ENCODE peak calls at places on chromosomes 1 and 21, in ten cellular contexts. A is AG10803; M is hypothalamus; Q is iris pigment epithelial cell; N is activated T-cell treated with anti-CD3 and anti-CD28 coated beads for 1 hour; V is activated naive CD8-positive, alpha-beta T cell treated with anti-CD3 and anti-CD28 coated beads, Interleukin-2, amount 50 U/mL, for 24 hours; D is OCI-M1; S is naive thymus-derived CD8-positive, alpha-beta T cell; J is GM03348; P is stimulated activated CD4-positive, alpha-beta T cell treated with anti-CD3 and anti-CD28 coated beads, Interleukin-12 subunit alpha, Interleukin-12 subunit beta, amount 100 ng/mL, for 24 hours. G is an unnamed sample.

GRCh38 chr1:2633936-2634491 is 1.2 kb upstream of the MMEL1 start:
- DNase-seq in A (no peak), M (no peak), Q (no peak), N (no peak), V (no peak), D (no peak), S (no peak), J (peak), P (no peak), G (no peak)

GRCh38 chr1:35565742-35566133 is 7.4 kb upstream of the TFAP2E start:
- DNase-seq in A (no peak), M (no peak), Q (no peak), N (no peak), V (no peak), D (no peak), S (no peak), J (peak), P (no peak), G (no peak)

GRCh38 chr1:59432531-59433439 is 135.9 kb downstream of the FGGY start:
- DNase-seq in A (no peak), M (no peak), Q (no peak), N (no peak), V (peak), D (no peak), S (no peak), J (no peak), P (no peak), G (peak)

GRCh38 chr1:27349784-27350672 is 8.2 kb downstream of the SYTL1 start:
- DNase-seq in A (peak), M (peak), Q (peak), N (no peak), V (no peak), D (no peak), S (no peak), J (peak), P (no peak), G (no peak)

GRCh38 chr1:19209439-19209989 is 552 bp downstream of the UBR4 start:
- DNase-seq in A (peak), M (no peak), Q (peak), N (no peak), V (peak), D (peak), S (no peak), J (peak), P (peak), G (peak)

GRCh38 chr1:96863449-96863848 is 141.9 kb downstream of the PTBP2 start:
- DNase-seq in A (no peak), M (no peak), Q (peak), N (no peak), V (no peak), D (no peak), S (no peak), J (no peak), P (no peak), G (no peak)

GRCh38 chr1:187203257-187203656 is 374.5 kb downstream of the PLA2G4A start:
- DNase-seq in A (peak), M (no peak), Q (peak), N (no peak), V (no peak), D (no peak), S (no peak), J (no peak), P (no peak), G (no peak)

GRCh38 chr1:219576931-219577330 is 36.0 kb downstream of the ZC3H11B start:
- DNase-seq in A (no peak), M (no peak), Q (no peak), N (no peak), V (no peak), D (no peak), S (no peak), J (no peak), P (no peak), G (no peak)

GRCh38 chr21:37478821-37479220 is 112.2 kb downstream of the DYRK1A start:
- DNase-seq in A (no peak), M (no peak), Q (no peak), N (no peak), V (no peak), D (no peak), S (no peak), J (no peak), P (no peak), G (no peak)

GRCh38 chr21:33478858-33479678 is 706 bp downstream of the TMEM50B start:
- DNase-seq in A (peak), M (no peak), Q (peak), N (peak), V (peak), D (peak), S (peak), J (peak), P (peak), G (peak)

GRCh38 chr1:218209351-218209861 is 75.7 kb upstream of the RRP15 start:
- DNase-seq in A (peak), M (no peak), Q (peak), N (no peak), V (no peak), D (peak), S (no peak), J (peak), P (no peak), G (no peak)

GRCh38 chr1:29462096-29462495 is 225.8 kb downstream of the PTPRU start:
- DNase-seq in A (no peak), M (no peak), Q (no peak), N (no peak), V (no peak), D (no peak), S (no peak), J (no peak), P (no peak), G (no peak)

GRCh38 chr1:221776495-221777413 is 34.9 kb upstream of the DUSP10 start:
- DNase-seq in A (no peak), M (no peak), Q (no peak), N (no peak), V (no peak), D (peak), S (no peak), J (no peak), P (no peak), G (peak)

GRCh38 chr1:183061194-183061593 is 38.0 kb downstream of the LAMC1 start:
- DNase-seq in A (no peak), M (no peak), Q (peak), N (no peak), V (no peak), D (no peak), S (no peak), J (no peak), P (no peak), G (no peak)

GRCh38 chr1:191152776-191153175 is 675.1 kb upstream of the BRINP3 start:
- DNase-seq in A (no peak), M (no peak), Q (no peak), N (no peak), V (no peak), D (peak), S (no peak), J (no peak), P (no peak), G (no peak)

GRCh38 chr1:30929135-30929889 is 20.8 kb upstream of the SDC3 start:
- DNase-seq in A (peak), M (peak), Q (peak), N (peak), V (peak), D (peak), S (peak), J (peak), P (peak), G (peak)

GRCh38 chr1:59596432-59596831 is 218.3 kb upstream of the HOOK1 start:
- DNase-seq in A (peak), M (no peak), Q (peak), N (no peak), V (no peak), D (no peak), S (no peak), J (peak), P (no peak), G (no peak)

GRCh38 chr1:160186734-160187133 is 3.6 kb upstream of the CASQ1 start:
- DNase-seq in A (no peak), M (no peak), Q (no peak), N (no peak), V (no peak), D (no peak), S (no peak), J (no peak), P (no peak), G (no peak)

GRCh38 chr1:159132271-159132881 is 39.0 kb upstream of the CADM3 start:
- DNase-seq in A (peak), M (peak), Q (peak), N (peak), V (peak), D (peak), S (peak), J (peak), P (peak), G (peak)

GRCh38 chr21:43917515-43918384 is 52.7 kb downstream of the AGPAT3 start:
- DNase-seq in A (no peak), M (no peak), Q (no peak), N (no peak), V (peak), D (peak), S (peak), J (no peak), P (peak), G (no peak)

GRCh38 chr1:108624069-108624468 is 36.8 kb downstream of the HENMT1 start:
- DNase-seq in A (no peak), M (no peak), Q (no peak), N (no peak), V (no peak), D (no peak), S (no peak), J (no peak), P (no peak), G (no peak)

GRCh38 chr21:41973861-41974751 is 20.3 kb upstream of the C2CD2 start:
- DNase-seq in A (no peak), M (no peak), Q (no peak), N (no peak), V (no peak), D (no peak), S (no peak), J (no peak), P (no peak), G (peak)

GRCh38 chr1:6141601-6142000 is 38.5 kb downstream of the CHD5 start:
- DNase-seq in A (no peak), M (no peak), Q (peak), N (no peak), V (peak), D (no peak), S (no peak), J (no peak), P (peak), G (peak)

GRCh38 chr1:112011231-112011630 is 21.8 kb upstream of the KCND3 start:
- DNase-seq in A (peak), M (no peak), Q (peak), N (no peak), V (no peak), D (peak), S (no peak), J (peak), P (no peak), G (no peak)

GRCh38 chr1:218664385-218665170 is 319.4 kb downstream of the TGFB2 start:
- DNase-seq in A (no peak), M (no peak), Q (peak), N (no peak), V (no peak), D (no peak), S (no peak), J (no peak), P (no peak), G (no peak)

GRCh38 chr1:205920861-205921558 is 22.2 kb downstream of the SLC26A9 start:
- DNase-seq in A (no peak), M (no peak), Q (no peak), N (no peak), V (no peak), D (no peak), S (no peak), J (no peak), P (no peak), G (no peak)

GRCh38 chr1:34899471-34899870 is 30.0 kb downstream of the DLGAP3 start:
- DNase-seq in A (no peak), M (no peak), Q (no peak), N (no peak), V (no peak), D (no peak), S (no peak), J (no peak), P (no peak), G (no peak)

GRCh38 chr1:107357381-107357780 is 216.5 kb downstream of the NTNG1 start:
- DNase-seq in A (peak), M (no peak), Q (no peak), N (no peak), V (no peak), D (no peak), S (no peak), J (peak), P (no peak), G (no peak)

GRCh38 chr1:228100822-228101613 is 2.1 kb downstream of the C1orf35 start:
- DNase-seq in A (no peak), M (no peak), Q (no peak), N (no peak), V (no peak), D (peak), S (no peak), J (peak), P (no peak), G (peak)

GRCh38 chr1:233060595-233060994 is 110.2 kb downstream of the NTPCR start:
- DNase-seq in A (no peak), M (no peak), Q (no peak), N (no peak), V (no peak), D (no peak), S (no peak), J (no peak), P (no peak), G (no peak)

GRCh38 chr1:151537112-151537511 is 3.0 kb upstream of the TUFT1 start:
- DNase-seq in A (peak), M (no peak), Q (peak), N (no peak), V (no peak), D (no peak), S (no peak), J (peak), P (no peak), G (no peak)

GRCh38 chr21:42233067-42233981 is 14.4 kb downstream of the ABCG1 start:
- DNase-seq in A (peak), M (peak), Q (peak), N (peak), V (peak), D (peak), S (peak), J (peak), P (peak), G (peak)

GRCh38 chr1:66283583-66284041 is 250.3 kb upstream of the SGIP1 start:
- DNase-seq in A (peak), M (no peak), Q (peak), N (no peak), V (no peak), D (no peak), S (no peak), J (no peak), P (no peak), G (peak)

GRCh38 chr1:214124915-214125314 is 137.1 kb downstream of the PROX1 start:
- DNase-seq in A (no peak), M (no peak), Q (no peak), N (no peak), V (no peak), D (peak), S (no peak), J (no peak), P (no peak), G (no peak)

GRCh38 chr1:153793973-153794615 is 18.9 kb downstream of the SLC27A3 start:
- DNase-seq in A (no peak), M (no peak), Q (no peak), N (no peak), V (no peak), D (no peak), S (no peak), J (no peak), P (no peak), G (no peak)

G was measured in GM13977.